ENCODE peak calls at places on chromosomes 5 and 9, in eight cellular contexts. C is astrocyte; P is testis; S is CD4-positive, alpha-beta T cell; Y is OCI-LY7; T is lower leg skin; I is right lobe of liver; H is fibroblast of lung. F is an unnamed sample.

GRCh38 chr9:134386951-134387831 is 60.9 kb downstream of the RXRA start:
- DNase-seq in S (no peak), P (peak), H (peak), C (no peak), Y (no peak), I (peak), T (no peak), F (no peak)

GRCh38 chr5:87398981-87399616 is 13.6 kb downstream of the CCNH start:
- DNase-seq in H (peak), T (no peak), C (no peak), S (no peak), Y (no peak), I (no peak), P (no peak), F (no peak)

GRCh38 chr5:109186759-109187158 is 223.0 kb downstream of the PJA2 start:
- DNase-seq in Y (no peak), I (no peak), C (no peak), S (no peak), P (no peak), T (no peak), H (no peak), F (peak)

GRCh38 chr5:54547711-54548250 is 30.2 kb downstream of the SNX18 start:
- DNase-seq in Y (no peak), I (peak), S (no peak), P (peak), H (peak), C (peak), T (peak), F (no peak)

GRCh38 chr5:39459091-39459490 is 34.3 kb upstream of the DAB2 start:
- DNase-seq in P (no peak), T (no peak), C (peak), H (peak), I (no peak), S (no peak), Y (no peak), F (peak)

GRCh38 chr5:154351141-154351540 is 94.7 kb upstream of the SAP30L start:
- DNase-seq in H (no peak), Y (no peak), I (no peak), T (no peak), C (no peak), P (no peak), S (no peak), F (no peak)

GRCh38 chr5:9222054-9222738 is 323.7 kb downstream of the SEMA5A start:
- DNase-seq in C (no peak), Y (no peak), P (no peak), H (no peak), T (no peak), I (no peak), S (no peak), F (peak)

GRCh38 chr5:142358648-142359047 is 33.8 kb upstream of the SPRY4 start:
- DNase-seq in Y (no peak), I (no peak), S (no peak), T (no peak), P (no peak), C (no peak), H (no peak), F (no peak)

GRCh38 chr5:133298447-133298846 is 246.6 kb downstream of the HSPA4 start:
- DNase-seq in I (no peak), C (no peak), S (no peak), T (no peak), Y (peak), P (no peak), H (no peak), F (no peak)

GRCh38 chr5:133552925-133553525 is 59.3 kb downstream of the FSTL4 start:
- DNase-seq in I (peak), C (peak), S (peak), Y (peak), H (peak), T (peak), P (peak), F (peak)

GRCh38 chr9:137030006-137030405 is 1.9 kb downstream of the FUT7 start:
- DNase-seq in Y (no peak), I (no peak), S (no peak), C (no peak), T (no peak), H (no peak), P (no peak), F (no peak)

GRCh38 chr9:137029058-137029922 is 1.3 kb upstream of the ABCA2 start:
- DNase-seq in Y (peak), P (peak), T (peak), I (peak), H (peak), S (peak), C (no peak), F (peak)

GRCh38 chr9:137027369-137028012 is 546 bp downstream of the ABCA2 start:
- DNase-seq in P (no peak), S (no peak), I (peak), C (no peak), H (no peak), T (no peak), Y (no peak), F (no peak)

GRCh38 chr9:137028013-137028280 is at the start of gene ABCA2:
- DNase-seq in I (no peak), Y (peak), S (no peak), H (no peak), P (no peak), T (no peak), C (no peak), F (no peak)

DNA sequence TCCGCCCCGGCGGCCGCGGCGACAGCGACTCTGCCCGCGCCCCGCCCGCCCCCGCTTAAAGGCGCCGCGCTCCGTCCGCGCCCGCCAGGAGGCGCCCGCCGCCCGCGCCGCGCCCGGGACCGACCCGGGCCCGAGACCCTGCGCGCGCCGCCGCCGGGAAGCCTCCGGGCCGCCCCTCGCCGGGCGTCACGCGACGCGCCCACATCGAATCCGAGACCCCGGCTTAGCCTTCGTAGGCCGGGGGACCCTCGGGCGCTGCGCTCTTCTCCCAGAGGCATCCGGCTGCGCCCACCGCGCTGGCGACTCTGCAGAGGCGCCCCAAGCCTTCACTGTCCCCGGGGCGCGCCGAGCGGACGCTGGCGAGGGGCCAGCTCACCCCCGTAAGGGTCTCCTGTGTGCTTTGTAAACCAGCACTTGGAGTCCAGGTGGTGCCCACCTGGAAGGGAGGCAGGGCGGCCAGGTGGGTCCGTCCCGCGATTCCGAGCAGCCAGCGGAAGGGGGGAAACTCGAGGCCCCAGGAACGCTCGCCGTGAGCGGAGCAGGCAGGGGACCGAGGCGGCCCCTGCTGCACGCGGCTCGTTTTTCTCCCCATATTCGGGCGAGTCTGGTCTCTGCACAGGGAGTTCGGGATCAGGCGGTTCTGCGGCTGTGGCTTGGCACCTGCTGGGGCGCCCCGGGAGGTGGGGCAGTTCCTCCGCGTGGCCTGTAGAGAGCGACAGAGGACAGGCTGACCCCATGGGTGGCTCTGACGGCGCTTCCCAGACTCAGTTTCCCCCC is 432 bp upstream of the ABCA2 start:
- DNase-seq in Y (peak), T (no peak), C (no peak), S (peak), I (peak), P (peak), H (no peak), F (peak)
- TF ChIP-seq CTCF in Y (peak), T (no peak), C (no peak), S (no peak), I (peak), P (no peak), H (no peak), F (no peak)

GRCh38 chr9:92029553-92029952 is 79.5 kb upstream of the ROR2 start:
- DNase-seq in H (no peak), I (no peak), S (no peak), C (no peak), T (no peak), P (no peak), Y (no peak), F (no peak)
- TF ChIP-seq CTCF in H (no peak), I (no peak), S (no peak), C (no peak), T (no peak), P (peak), Y (peak), F (peak)

GRCh38 chr5:177301503-177302165 is 1.9 kb downstream of the RAB24 start:
- DNase-seq in Y (no peak), P (no peak), S (no peak), T (peak), H (no peak), I (peak), C (no peak), F (peak)

GRCh38 chr5:177302354-177303110 is 987 bp downstream of the RAB24 start:
- DNase-seq in P (no peak), S (no peak), I (no peak), H (peak), C (no peak), Y (peak), T (no peak), F (peak)

GRCh38 chr5:177299711-177300110 is 3.8 kb downstream of the RAB24 start:
- DNase-seq in P (no peak), I (no peak), S (no peak), C (no peak), H (no peak), Y (no peak), T (no peak), F (no peak)

GRCh38 chr5:177300971-177301370 is 2.5 kb downstream of the RAB24 start:
- DNase-seq in Y (no peak), I (no peak), C (no peak), P (no peak), T (no peak), S (no peak), H (no peak), F (no peak)

DNA sequence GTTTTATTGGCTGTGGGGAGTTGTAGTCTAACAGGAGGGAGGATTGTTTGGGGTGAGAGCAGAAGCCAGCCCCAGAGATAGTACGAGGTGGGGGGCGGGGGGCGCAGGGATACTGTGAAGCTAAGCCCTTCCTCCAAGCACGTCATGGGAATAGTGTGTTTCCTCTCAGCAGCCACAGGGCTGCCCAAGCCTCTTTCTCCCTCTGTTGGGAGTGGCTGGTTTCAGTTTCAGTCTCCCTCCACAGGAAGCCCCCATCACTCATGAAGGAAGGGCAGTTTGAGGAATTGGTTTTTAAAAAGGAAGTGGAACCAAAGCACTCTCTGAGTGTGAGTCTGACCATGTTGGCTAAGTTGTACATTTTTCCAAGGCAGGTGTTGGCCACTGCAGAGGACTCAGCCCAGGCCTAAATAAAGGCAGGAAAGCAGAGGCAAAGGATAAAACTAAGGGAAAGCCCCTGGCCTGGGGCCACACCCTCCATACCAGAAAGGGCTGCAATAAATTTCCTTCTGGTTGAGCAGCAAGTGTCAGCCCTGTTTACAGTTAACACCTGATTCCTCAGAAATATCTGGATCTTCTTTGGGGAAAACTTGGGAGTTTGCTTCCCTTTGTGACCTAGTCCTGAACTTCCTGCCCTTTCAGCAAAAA is 3.2 kb downstream of the RAB24 start:
- DNase-seq in P (no peak), I (no peak), H (peak), Y (peak), C (peak), S (peak), T (peak), F (peak)
- TF ChIP-seq CTCF in P (no peak), I (no peak), H (peak), Y (peak), C (no peak), S (no peak), T (no peak), F (no peak)

DNA sequence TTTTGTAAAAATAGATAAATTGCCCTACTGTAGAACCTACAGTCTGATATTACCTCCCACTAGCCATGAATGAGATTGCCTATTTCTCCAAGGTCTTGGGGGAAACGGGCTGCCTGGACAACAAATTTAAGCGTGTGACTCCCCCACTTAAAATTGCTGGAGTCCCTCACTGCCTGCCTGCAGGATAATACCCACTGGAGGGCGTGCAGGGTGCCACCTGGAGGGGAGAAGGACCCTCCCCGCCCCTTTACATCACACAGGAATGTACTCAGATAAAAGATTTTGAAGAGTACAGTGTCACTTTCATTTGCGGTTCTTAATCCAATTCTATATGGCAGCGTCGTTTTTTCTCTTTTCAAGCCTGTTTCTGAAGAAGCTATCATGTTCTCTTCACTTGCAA is 6.2 kb upstream of the TRIM7 start:
- DNase-seq in S (no peak), C (no peak), Y (peak), H (no peak), I (no peak), P (no peak), T (no peak), F (peak)
- TF ChIP-seq CTCF in S (no peak), C (no peak), Y (peak), H (no peak), I (no peak), P (no peak), T (no peak), F (no peak)

GRCh38 chr5:163310992-163311391 is 126.4 kb upstream of the CCNG1 start:
- DNase-seq in C (no peak), P (no peak), T (no peak), I (no peak), Y (no peak), S (no peak), H (no peak), F (no peak)

GRCh38 chr5:163309850-163310365 is 127.5 kb upstream of the CCNG1 start:
- DNase-seq in S (no peak), P (no peak), I (no peak), Y (no peak), H (no peak), C (no peak), T (no peak), F (no peak)

GRCh38 chr5:163312598-163312997 is 124.8 kb upstream of the CCNG1 start:
- DNase-seq in C (no peak), I (no peak), H (no peak), T (no peak), S (no peak), Y (no peak), P (no peak), F (no peak)
- TF ChIP-seq CTCF in C (no peak), I (no peak), H (no peak), T (no peak), S (no peak), Y (no peak), P (no peak), F (no peak)

GRCh38 chr9:107861075-107861474 is 371.5 kb upstream of the KLF4 start:
- DNase-seq in T (no peak), C (no peak), S (no peak), Y (no peak), H (no peak), I (no peak), P (no peak), F (no peak)
- TF ChIP-seq CTCF in T (no peak), C (no peak), S (no peak), Y (no peak), H (no peak), I (no peak), P (no peak), F (no peak)

DNA sequence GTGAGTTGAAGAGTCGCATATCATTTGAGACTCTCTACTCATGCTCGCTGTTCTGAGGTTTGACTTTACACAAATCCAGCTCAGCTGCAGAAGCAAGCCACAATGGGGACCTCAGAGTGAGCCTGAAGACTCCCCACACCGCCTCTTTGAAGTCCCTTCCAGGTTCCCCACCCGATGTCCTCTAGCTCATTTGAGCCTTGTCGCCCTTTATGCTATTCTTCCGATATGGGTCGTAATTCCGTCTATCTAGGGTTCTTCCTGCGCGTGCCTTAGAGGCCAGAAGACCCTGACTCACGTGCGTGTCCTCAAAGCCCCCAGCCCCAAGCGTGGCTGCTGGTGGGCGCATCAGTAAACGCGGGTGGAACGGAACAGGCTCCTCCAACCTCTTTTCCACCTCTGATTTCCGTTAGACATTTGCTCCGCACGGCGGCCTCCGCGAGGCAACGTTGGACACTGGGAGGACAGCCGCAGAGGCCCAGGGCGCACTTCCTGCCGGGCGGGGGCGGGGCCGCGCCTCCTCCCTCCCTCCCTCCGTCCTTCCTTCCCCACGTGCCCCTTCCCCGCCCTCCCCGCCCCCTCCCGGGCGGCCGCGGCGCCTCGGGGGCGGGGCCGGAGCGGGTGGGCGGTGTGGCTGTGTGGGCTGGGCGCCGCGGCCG is at the start of gene SNX30:
- DNase-seq in H (peak), Y (peak), S (peak), C (peak), I (peak), T (peak), P (peak), F (peak)
- TF ChIP-seq CTCF in H (no peak), Y (no peak), S (no peak), C (no peak), I (no peak), T (no peak), P (no peak), F (no peak)

DNA sequence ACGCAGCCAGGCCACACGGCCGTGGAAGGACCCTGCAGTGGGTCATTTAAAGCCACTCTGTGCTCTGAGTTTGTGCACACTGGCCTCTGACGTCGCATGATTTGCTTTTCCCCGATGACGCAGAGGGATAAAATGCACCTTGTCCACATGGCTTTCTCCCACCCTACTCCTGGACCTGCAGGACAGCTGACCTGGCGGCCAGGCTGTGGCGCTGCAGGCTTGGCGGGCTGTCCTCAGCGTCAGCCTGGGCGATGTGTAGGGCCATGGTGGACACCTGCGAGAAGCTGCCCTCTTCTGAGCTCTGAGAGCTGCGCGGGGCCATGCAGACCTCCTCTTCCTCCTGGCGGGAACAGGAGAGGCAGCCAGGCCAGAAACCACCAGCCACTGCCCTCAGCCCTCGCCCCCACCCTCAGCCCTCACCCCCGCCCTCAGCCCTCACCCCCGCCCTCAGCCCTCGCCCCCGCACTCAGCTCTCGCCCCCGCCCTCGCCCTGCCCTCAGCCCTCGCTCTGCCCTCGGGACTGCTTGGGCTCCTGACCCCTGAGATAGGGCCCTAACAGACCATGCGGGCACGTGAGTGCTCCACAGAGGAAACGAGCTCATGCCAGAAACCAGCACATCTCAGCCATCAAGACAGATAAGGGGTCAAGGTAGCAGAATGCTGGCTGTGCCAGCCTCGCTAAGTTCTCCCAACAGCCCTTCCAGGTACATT is 20.0 kb upstream of the SCGB3A1 start:
- DNase-seq in Y (no peak), H (no peak), T (no peak), I (no peak), P (no peak), S (no peak), C (no peak), F (no peak)
- TF ChIP-seq CTCF in Y (no peak), H (no peak), T (no peak), I (no peak), P (no peak), S (no peak), C (no peak), F (no peak)

F was measured in osteoblast.